ENCODE peak calls at places on chromosomes 13 and 19, in ten cellular contexts. C is iris pigment epithelial cell; H is brain microvascular endothelial cell; I is germinal center; Y is effector memory CD4-positive, alpha-beta T cell; F is Right ventricle myocardium superior; Q is NCI-H1105 treated with DMSO at 0.1 percent for 48 hours; V is iPS DF 6.9; R is stimulated activated CD8-positive, alpha-beta memory T cell treated with anti-CD3 and anti-CD28 coated beads, Interleukin-4, amount 100 ng/mL, for 24 hours; M is activated naive CD4-positive, alpha-beta T cell. P is an unnamed sample.
A peak's percentile ranks its signal among the peaks of the same experiment; 100 is the strongest.

GRCh38 chr19:51326216-51327065 is 15.0 kb downstream of the IGLON5 start:
- DNase-seq in Q (no peak), H (no peak), Y (no peak), R (no peak), V (no peak), I (no peak), M (no peak), C (no peak), F (no peak), P (no peak)

GRCh38 chr13:21130116-21130515 is 46.2 kb downstream of the SKA3 start:
- DNase-seq in F (no peak), C (no peak), Q (no peak), R (no peak), M (no peak), V (no peak), I (no peak), Y (no peak), H (no peak), P (no peak)

GRCh38 chr19:4059931-4060620 is 6.6 kb downstream of the ZBTB7A start:
- DNase-seq in V (no peak), Y (peak; percentile 69), C (no peak), I (no peak), Q (no peak), F (peak; percentile 81), H (no peak), M (no peak), R (peak; percentile 75), P (no peak)

GRCh38 chr13:20570540-20570939 is 3.6 kb downstream of the IFT88 start:
- DNase-seq in C (peak; percentile 56), Y (no peak), I (no peak), H (no peak), F (no peak), R (no peak), V (no peak), M (no peak), Q (no peak), P (peak; percentile 55)

GRCh38 chr13:61466280-61466679 is 50.6 kb upstream of the PCDH20 start:
- DNase-seq in I (no peak), C (no peak), F (no peak), M (no peak), V (peak; percentile 4), Y (no peak), R (no peak), H (no peak), Q (no peak), P (no peak)

GRCh38 chr19:10695401-10696398 is 5.5 kb upstream of the QTRT1 start:
- DNase-seq in F (peak; percentile 97), H (peak; percentile 94), V (peak; percentile 89), M (peak; percentile 49), C (peak; percentile 94), Y (peak; percentile 66), R (peak; percentile 85), Q (peak; percentile 98), I (peak; percentile 96), P (peak; percentile 97)

GRCh38 chr13:58343081-58343480 is 711.5 kb downstream of the PCDH17 start:
- DNase-seq in M (no peak), R (no peak), F (no peak), Q (no peak), C (no peak), H (no peak), I (no peak), V (no peak), Y (no peak), P (peak; percentile 0)

GRCh38 chr13:68439821-68440220 is 1209.7 kb upstream of the PCDH9 start:
- DNase-seq in H (no peak), M (no peak), F (no peak), I (no peak), V (no peak), Q (no peak), R (no peak), C (peak; percentile 37), Y (no peak), P (peak; percentile 14)

GRCh38 chr13:59274958-59275727 is 888.6 kb downstream of the DIAPH3 start:
- DNase-seq in V (no peak), M (no peak), C (no peak), Y (no peak), Q (no peak), H (no peak), I (no peak), F (no peak), R (no peak), P (no peak)

GRCh38 chr13:42991892-42992584 is at the start of gene EPSTI1:
- DNase-seq in M (peak; percentile 26), Y (peak; percentile 39), R (peak; percentile 55), V (no peak), H (peak; percentile 85), C (peak; percentile 89), Q (no peak), I (peak; percentile 72), F (peak; percentile 83), P (peak; percentile 90)

GRCh38 chr13:109271061-109271460 is 515.3 kb downstream of the IRS2 start:
- DNase-seq in H (no peak), M (no peak), F (no peak), Y (no peak), Q (no peak), C (no peak), V (no peak), I (no peak), R (no peak), P (no peak)

GRCh38 chr13:110454956-110455355 is 106.6 kb downstream of the RAB20 start:
- DNase-seq in Q (no peak), I (no peak), M (no peak), C (no peak), F (no peak), H (no peak), R (no peak), V (no peak), Y (no peak), P (no peak)

GRCh38 chr13:45333973-45334922 is 6.7 kb downstream of the TPT1 start:
- DNase-seq in V (no peak), F (no peak), Q (no peak), Y (peak; percentile 30), I (no peak), M (no peak), C (peak; percentile 63), H (peak; percentile 47), R (no peak), P (peak; percentile 53)

GRCh38 chr19:57305056-57305455 is 15.2 kb upstream of the ZNF543 start:
- DNase-seq in M (no peak), I (no peak), H (no peak), F (no peak), Y (no peak), C (no peak), Q (no peak), R (no peak), V (no peak), P (peak; percentile 31)

GRCh38 chr13:106599875-106600797 is 32.2 kb upstream of the ARGLU1 start:
- DNase-seq in Y (no peak), R (no peak), C (peak; percentile 90), M (no peak), V (no peak), H (peak; percentile 84), I (no peak), Q (no peak), F (no peak), P (peak; percentile 95)

GRCh38 chr13:101267656-101268055 is 148.7 kb downstream of the NALCN start:
- DNase-seq in V (no peak), C (no peak), R (no peak), H (no peak), F (no peak), Y (peak; percentile 1), I (no peak), M (no peak), Q (no peak), P (no peak)

GRCh38 chr19:6099633-6100032 is 10.7 kb downstream of the RFX2 start:
- DNase-seq in C (no peak), Q (no peak), H (no peak), I (no peak), Y (no peak), F (no peak), V (no peak), M (no peak), R (no peak), P (no peak)

GRCh38 chr19:13841339-13842293 is 35.3 kb upstream of the NANOS3 start:
- DNase-seq in V (no peak), F (peak; percentile 76), C (no peak), M (no peak), H (no peak), I (no peak), Y (peak; percentile 37), Q (no peak), R (no peak), P (no peak)

GRCh38 chr19:12611361-12611699 is 610 bp downstream of the ZNF791 start:
- DNase-seq in F (peak; percentile 77), Q (peak; percentile 63), I (no peak), Y (no peak), C (peak; percentile 73), V (peak; percentile 33), H (peak; percentile 56), M (no peak), R (no peak), P (peak; percentile 55)

GRCh38 chr13:41561179-41561578 is 103.8 kb downstream of the RGCC start:
- DNase-seq in F (no peak), H (no peak), V (no peak), C (peak; percentile 55), Y (no peak), R (no peak), M (no peak), Q (no peak), I (no peak), P (peak; percentile 85)